ENCODE peak calls at places on chromosomes 1 and 21, in nine cellular contexts. X, P, A, Z, J, R, E, V and W are unnamed samples.

GRCh38 chr1:16112558-16113555 is 39.4 kb upstream of the FAM131C start:
- DNase-seq in Z (no peak), J (no peak), P (peak), X (no peak), R (no peak), A (peak), E (no peak), V (no peak), W (no peak)

GRCh38 chr1:93666613-93667384 is 14.8 kb downstream of the BCAR3 start:
- DNase-seq in J (peak), P (no peak), X (no peak), R (no peak), Z (no peak), V (no peak), A (peak), E (no peak), W (no peak)

GRCh38 chr1:152461544-152461943 is 47.5 kb upstream of the CRNN start:
- DNase-seq in E (peak), A (peak), J (no peak), V (peak), X (no peak), Z (no peak), R (peak), P (peak), W (no peak)

GRCh38 chr21:43308101-43308500 is 118.8 kb downstream of the SIK1 start:
- DNase-seq in V (no peak), A (no peak), R (no peak), Z (peak), E (no peak), X (no peak), P (no peak), J (peak), W (peak)

GRCh38 chr1:231266811-231267322 is 25.9 kb downstream of the GNPAT start:
- DNase-seq in A (no peak), P (no peak), J (no peak), X (no peak), R (no peak), V (no peak), Z (no peak), E (no peak), W (no peak)

GRCh38 chr1:2288308-2288707 is 60.2 kb downstream of the SKI start:
- DNase-seq in J (no peak), A (no peak), Z (no peak), E (no peak), V (no peak), X (no peak), P (no peak), R (no peak), W (no peak)

GRCh38 chr1:56025942-56026341 is 553.4 kb downstream of the PLPP3 start:
- DNase-seq in A (no peak), P (no peak), V (no peak), E (no peak), X (no peak), J (no peak), Z (no peak), R (no peak), W (no peak)

GRCh38 chr1:239308701-239309333 is 77.6 kb upstream of the CHRM3 start:
- DNase-seq in R (no peak), E (peak), A (peak), V (peak), J (no peak), Z (no peak), P (no peak), X (no peak), W (no peak)

GRCh38 chr1:92877792-92878191 is 46.0 kb downstream of the RPL5 start:
- DNase-seq in X (no peak), R (no peak), E (peak), V (no peak), Z (no peak), J (no peak), P (peak), A (no peak), W (no peak)

GRCh38 chr1:208036177-208036808 is 125.4 kb upstream of the CD34 start:
- DNase-seq in Z (no peak), X (no peak), P (no peak), A (peak), J (no peak), R (no peak), E (no peak), V (no peak), W (no peak)

GRCh38 chr1:228110536-228110935 is 1.4 kb upstream of the MRPL55 start:
- DNase-seq in A (no peak), X (no peak), Z (no peak), V (no peak), R (no peak), E (no peak), P (no peak), J (no peak), W (no peak)

GRCh38 chr1:84090447-84091244 is 53.4 kb upstream of the PRKACB start:
- DNase-seq in E (no peak), A (no peak), R (no peak), Z (no peak), J (no peak), V (no peak), X (no peak), P (no peak), W (no peak)

GRCh38 chr1:200428482-200429205 is 18.8 kb upstream of the ZNF281 start:
- DNase-seq in J (no peak), R (no peak), E (no peak), A (no peak), Z (no peak), V (no peak), P (peak), X (no peak), W (no peak)

GRCh38 chr1:66981679-66982078 is 56.9 kb downstream of the MIER1 start:
- DNase-seq in V (no peak), J (peak), R (no peak), E (peak), X (no peak), A (no peak), Z (no peak), P (peak), W (no peak)

GRCh38 chr1:94676686-94677085 is 135.1 kb upstream of the F3 start:
- DNase-seq in A (no peak), E (no peak), V (no peak), J (no peak), X (no peak), P (no peak), R (no peak), Z (no peak), W (no peak)

GRCh38 chr21:33362044-33362555 is 37.3 kb downstream of the IFNAR1 start:
- DNase-seq in J (no peak), Z (no peak), P (no peak), V (peak), X (no peak), A (peak), E (peak), R (peak), W (no peak)